ENCODE peak calls at places on chromosomes 1 and 21, in seven cellular contexts. V, S, Q, M, U, Z and X are unnamed samples.

GRCh38 chr1:231896806-231897205 is 270.2 kb downstream of the DISC1 start:
- DNase-seq in S (no peak), M (no peak), U (no peak), Z (no peak), V (no peak), Q (no peak), X (no peak)

GRCh38 chr1:18139198-18139981 is 31.8 kb downstream of the IGSF21 start:
- DNase-seq in S (no peak), Z (no peak), Q (peak; percentile 15), V (no peak), M (no peak), U (no peak), X (no peak)

GRCh38 chr1:22509815-22510214 is 53.5 kb upstream of the EPHA8 start:
- DNase-seq in U (no peak), S (no peak), M (no peak), V (no peak), Z (no peak), Q (peak; percentile 18), X (no peak)

GRCh38 chr1:162878000-162878596 is 17.1 kb upstream of the CCDC190 start:
- DNase-seq in U (no peak), Z (no peak), M (peak; percentile 35), Q (peak; percentile 82), S (peak; percentile 72), V (peak; percentile 20), X (no peak)

GRCh38 chr1:202750024-202750423 is 39.8 kb upstream of the SYT2 start:
- DNase-seq in V (no peak), Z (no peak), M (no peak), Q (no peak), S (no peak), U (no peak), X (no peak)

GRCh38 chr1:61851849-61852692 is 109.8 kb downstream of the PATJ start:
- DNase-seq in S (peak; percentile 51), V (no peak), Q (peak; percentile 81), M (no peak), Z (no peak), U (peak; percentile 61), X (peak; percentile 72)

GRCh38 chr1:117821782-117822447 is 107.5 kb downstream of the GDAP2 start:
- DNase-seq in Z (no peak), V (no peak), Q (peak; percentile 88), M (peak; percentile 23), U (no peak), S (no peak), X (peak; percentile 29)

GRCh38 chr1:55813619-55814018 is 598.5 kb upstream of the USP24 start:
- DNase-seq in M (no peak), S (no peak), V (peak; percentile 63), Z (no peak), U (no peak), Q (peak; percentile 79), X (no peak)

GRCh38 chr1:50109647-50110075 is 941 bp downstream of the ELAVL4 start:
- DNase-seq in S (no peak), M (peak; percentile 6), Q (peak; percentile 4), U (peak; percentile 6), V (no peak), Z (no peak), X (peak; percentile 12)

GRCh38 chr1:32729254-32730046 is 26.9 kb upstream of the SYNC start:
- DNase-seq in V (no peak), U (no peak), Q (no peak), Z (no peak), S (no peak), M (no peak), X (no peak)

GRCh38 chr1:109255097-109255651 is 5.8 kb downstream of the CELSR2 start:
- DNase-seq in V (peak; percentile 21), M (no peak), Q (no peak), U (no peak), Z (no peak), S (peak; percentile 68), X (no peak)

GRCh38 chr1:32486463-32487113 is 21.7 kb downstream of the ZBTB8B start:
- DNase-seq in U (no peak), Q (no peak), M (no peak), V (no peak), S (no peak), Z (no peak), X (no peak)

GRCh38 chr1:54289939-54290233 is 89.9 kb downstream of the MRPL37 start:
- DNase-seq in Z (no peak), U (no peak), S (no peak), Q (peak; percentile 50), V (no peak), M (no peak), X (no peak)

GRCh38 chr1:54289061-54289938 is 89.3 kb downstream of the MRPL37 start:
- DNase-seq in S (no peak), Z (no peak), Q (peak; percentile 51), U (no peak), V (no peak), M (no peak), X (no peak)

GRCh38 chr1:54292015-54292739 is 92.2 kb downstream of the MRPL37 start:
- DNase-seq in V (no peak), Z (no peak), Q (no peak), S (no peak), M (no peak), U (no peak), X (no peak)

GRCh38 chr1:54290443-54291184 is 90.6 kb downstream of the MRPL37 start:
- DNase-seq in Q (peak; percentile 24), Z (no peak), U (no peak), M (no peak), S (no peak), V (no peak), X (peak; percentile 43)

DNA sequence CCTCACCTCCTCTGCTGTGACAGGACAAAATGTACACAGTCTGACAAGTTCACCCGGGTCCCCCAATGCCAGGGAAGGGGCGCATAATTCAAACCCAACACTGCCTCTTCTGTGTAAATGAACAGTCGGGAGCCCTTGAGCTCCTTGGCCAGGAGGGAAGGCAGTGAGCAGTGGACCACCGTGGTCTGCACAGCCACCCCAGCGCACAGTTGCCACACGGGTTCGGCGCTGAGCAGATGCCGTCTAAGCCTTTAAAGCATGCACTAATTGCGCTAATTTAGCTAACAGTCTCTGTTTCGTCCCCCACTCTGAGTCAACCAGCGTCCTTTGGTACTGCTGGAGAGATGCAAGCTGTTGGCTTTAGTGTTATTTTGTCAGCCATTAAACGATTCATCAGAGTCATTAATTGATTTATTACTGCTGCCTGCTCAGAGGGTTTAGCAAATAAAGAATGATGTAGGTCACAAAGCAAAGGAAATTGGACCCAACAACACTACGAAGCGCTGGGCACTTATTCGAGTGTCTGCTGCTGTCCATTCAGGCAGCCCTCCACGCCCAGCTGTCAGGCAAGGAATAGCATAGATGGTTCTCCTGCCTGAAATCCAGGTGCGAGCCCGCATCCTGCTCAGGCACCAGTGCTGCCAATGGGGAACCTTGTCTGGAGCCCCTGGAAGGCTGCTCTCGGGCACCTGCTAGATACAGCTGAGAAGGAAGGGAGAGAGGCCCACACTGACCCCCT is 91.5 kb downstream of the MRPL37 start:
- DNase-seq in Z (no peak), Q (no peak), S (no peak), M (no peak), V (no peak), U (no peak), X (no peak)
- H3K4me1 ChIP-seq in Z (peaks cover 86% of the 10 kb centered on the region), Q (peaks cover 17% of the 10 kb centered on the region), S (peaks cover 27% of the 10 kb centered on the region), M (peaks cover 36% of the 10 kb centered on the region), V (peaks cover 66% of the 10 kb centered on the region), U (peaks cover 64% of the 10 kb centered on the region), X (peaks cover 30% of the 10 kb centered on the region)

GRCh38 chr1:225767591-225768540 is 9.8 kb upstream of the SRP9 start:
- DNase-seq in S (no peak), U (no peak), Z (peak; percentile 21), V (peak; percentile 96), Q (peak; percentile 84), M (no peak), X (no peak)

GRCh38 chr1:225765982-225766674 is 11.5 kb upstream of the SRP9 start:
- DNase-seq in S (no peak), Z (no peak), M (no peak), U (no peak), Q (no peak), V (peak; percentile 7), X (no peak)

GRCh38 chr1:225769687-225770086 is 7.9 kb upstream of the SRP9 start:
- DNase-seq in V (peak; percentile 8), U (no peak), S (no peak), Z (peak; percentile 1), Q (no peak), M (no peak), X (no peak)

GRCh38 chr1:225768662-225769426 is 8.8 kb upstream of the SRP9 start:
- DNase-seq in M (peak; percentile 38), Q (no peak), Z (peak; percentile 31), S (no peak), U (no peak), V (peak; percentile 20), X (no peak)

GRCh38 chr1:225766967-225767413 is 10.6 kb upstream of the SRP9 start:
- DNase-seq in S (no peak), V (peak; percentile 72), U (no peak), M (no peak), Q (peak; percentile 97), Z (no peak), X (no peak)
- H3K4me3 ChIP-seq in S (no peak overlapping the region), V (no peak overlapping the region), U (no peak overlapping the region), M (no peak overlapping the region), Q (peak overlapping the region; percentile 56), Z (no peak overlapping the region), X (no peak overlapping the region)

DNA sequence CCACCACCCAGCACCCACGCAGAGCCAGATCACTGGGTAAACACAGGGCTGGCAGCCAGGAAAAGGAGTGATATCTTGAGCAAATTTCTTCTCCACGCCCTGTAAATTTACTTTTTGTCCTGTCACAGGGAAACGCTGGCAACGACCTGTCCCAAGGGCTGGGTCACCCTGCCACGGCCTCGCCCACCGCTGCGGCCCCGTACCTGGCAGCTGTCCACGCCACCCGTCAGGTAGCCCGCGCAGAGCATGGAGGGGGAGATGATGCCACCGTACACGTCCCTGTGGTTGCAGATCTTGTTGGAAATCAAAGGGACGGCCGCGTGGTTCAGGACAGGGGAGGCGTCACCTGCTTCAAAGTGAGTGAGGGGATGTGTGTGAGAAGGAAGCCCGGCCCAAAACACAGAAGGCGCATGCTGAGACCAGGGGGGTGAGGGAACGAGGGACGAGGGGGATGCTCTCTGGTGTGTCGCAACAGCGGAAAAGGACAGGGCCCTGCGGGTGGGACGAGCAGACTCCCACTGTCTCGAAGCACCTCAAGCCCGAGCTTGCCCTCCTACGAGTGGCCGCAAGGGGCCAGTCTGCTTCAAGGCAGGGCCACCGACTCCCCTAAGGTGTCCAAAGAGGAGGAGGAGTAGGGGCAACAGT is 10.1 kb upstream of the TFF1 start:
- DNase-seq in S (no peak), M (no peak), V (no peak), U (no peak), Z (no peak), Q (peak; percentile 17), X (no peak)
- H3K27ac ChIP-seq in S (no peak overlapping the region), M (no peak overlapping the region), V (no peak overlapping the region), U (no peak overlapping the region), Z (no peak overlapping the region), Q (no peak overlapping the region), X (no peak overlapping the region)

GRCh38 chr1:15422871-15423270 is 13.2 kb downstream of the EFHD2 start:
- DNase-seq in V (no peak), M (no peak), U (no peak), Q (no peak), S (no peak), Z (no peak), X (no peak)

GRCh38 chr1:15424981-15425380 is 13.3 kb upstream of the CTRC start:
- DNase-seq in Z (no peak), V (no peak), Q (no peak), S (no peak), U (no peak), M (no peak), X (no peak)

GRCh38 chr1:15424146-15424667 is 14.0 kb upstream of the CTRC start:
- DNase-seq in Q (no peak), S (no peak), U (no peak), Z (no peak), M (no peak), V (no peak), X (no peak)

GRCh38 chr1:15425521-15425920 is 12.7 kb upstream of the CTRC start:
- DNase-seq in Z (no peak), M (no peak), S (no peak), U (no peak), V (no peak), Q (no peak), X (no peak)

GRCh38 chr1:15423355-15424077 is 13.8 kb downstream of the EFHD2 start:
- DNase-seq in Q (no peak), U (no peak), S (no peak), V (no peak), Z (no peak), M (no peak), X (no peak)
- H3K4me1 ChIP-seq in Q (no peaks in the 10 kb centered on the region), U (peaks cover 20% of the 10 kb centered on the region), S (peaks cover 6% of the 10 kb centered on the region), V (peaks cover 5% of the 10 kb centered on the region), Z (peaks cover 3% of the 10 kb centered on the region), M (no peaks in the 10 kb centered on the region), X (peaks cover 4% of the 10 kb centered on the region)